ENCODE peak calls at places on chromosomes 11 and 22, in six cellular contexts. One of them, this sample, is unnamed.
A peak's percentile ranks its signal among the peaks of the same experiment; 100 is the strongest.

GRCh38 chr11:44989831-44990566 is 39.3 kb upstream of the TP53I11 start:
- DNase-seq in upper lobe of right lung: no peak
- DNase-seq in heart left ventricle: peak; percentile 86
- DNase-seq in transverse colon: no peak
- DNase-seq in left ventricle myocardium inferior: peak; percentile 86
- DNase-seq in astrocyte: no peak
- DNase-seq in this sample: no peak

GRCh38 chr22:19880786-19881569 is 26.3 kb upstream of the GNB1L start:
- DNase-seq in upper lobe of right lung: peak; percentile 67
- DNase-seq in heart left ventricle: peak; percentile 75
- DNase-seq in transverse colon: no peak
- DNase-seq in left ventricle myocardium inferior: peak; percentile 64
- DNase-seq in astrocyte: peak; percentile 93
- DNase-seq in this sample: peak; percentile 85

GRCh38 chr11:48094643-48095339 is 114.4 kb downstream of the PTPRJ start:
- DNase-seq in upper lobe of right lung: no peak
- DNase-seq in heart left ventricle: no peak
- DNase-seq in transverse colon: no peak
- DNase-seq in left ventricle myocardium inferior: no peak
- DNase-seq in astrocyte: no peak
- DNase-seq in this sample: no peak

GRCh38 chr11:118342503-118343161 is at the start of gene CD3D:
- DNase-seq in upper lobe of right lung: no peak
- DNase-seq in heart left ventricle: no peak
- DNase-seq in transverse colon: no peak
- DNase-seq in left ventricle myocardium inferior: no peak
- DNase-seq in astrocyte: no peak
- DNase-seq in this sample: no peak

GRCh38 chr11:68855205-68855978 is 13.7 kb upstream of the CPT1A start:
- DNase-seq in upper lobe of right lung: peak; percentile 70
- DNase-seq in heart left ventricle: peak; percentile 92
- DNase-seq in transverse colon: peak; percentile 41
- DNase-seq in left ventricle myocardium inferior: peak; percentile 63
- DNase-seq in astrocyte: peak; percentile 37
- DNase-seq in this sample: no peak

GRCh38 chr11:74397531-74398243 is 546 bp downstream of the PGM2L1 start:
- DNase-seq in upper lobe of right lung: peak; percentile 74
- DNase-seq in heart left ventricle: no peak
- DNase-seq in transverse colon: peak; percentile 62
- DNase-seq in left ventricle myocardium inferior: no peak
- DNase-seq in astrocyte: peak; percentile 37
- DNase-seq in this sample: no peak

GRCh38 chr11:65266210-65266609 is 4.4 kb downstream of the POLA2 start:
- DNase-seq in upper lobe of right lung: no peak
- DNase-seq in heart left ventricle: no peak
- DNase-seq in transverse colon: no peak
- DNase-seq in left ventricle myocardium inferior: no peak
- DNase-seq in astrocyte: no peak
- DNase-seq in this sample: no peak

GRCh38 chr11:105781807-105782206 is 171.9 kb downstream of the GRIA4 start:
- DNase-seq in upper lobe of right lung: no peak
- DNase-seq in heart left ventricle: no peak
- DNase-seq in transverse colon: no peak
- DNase-seq in left ventricle myocardium inferior: no peak
- DNase-seq in astrocyte: no peak
- DNase-seq in this sample: no peak

GRCh38 chr22:26259510-26259909 is 90.2 kb downstream of the SEZ6L start:
- DNase-seq in upper lobe of right lung: no peak
- DNase-seq in heart left ventricle: no peak
- DNase-seq in transverse colon: no peak
- DNase-seq in left ventricle myocardium inferior: no peak
- DNase-seq in astrocyte: peak; percentile 8
- DNase-seq in this sample: no peak

GRCh38 chr11:14520086-14520901 is at the start of gene PSMA1:
- DNase-seq in upper lobe of right lung: peak; percentile 98
- DNase-seq in heart left ventricle: peak; percentile 95
- DNase-seq in transverse colon: peak; percentile 96
- DNase-seq in left ventricle myocardium inferior: peak; percentile 95
- DNase-seq in astrocyte: peak; percentile 93
- DNase-seq in this sample: peak; percentile 86

GRCh38 chr11:75565221-75565814 is 3.3 kb downstream of the SERPINH1 start:
- DNase-seq in upper lobe of right lung: no peak
- DNase-seq in heart left ventricle: peak; percentile 80
- DNase-seq in transverse colon: peak; percentile 47
- DNase-seq in left ventricle myocardium inferior: peak; percentile 69
- DNase-seq in astrocyte: peak; percentile 60
- DNase-seq in this sample: peak; percentile 53

GRCh38 chr11:65611028-65611757 is 2.8 kb downstream of the MAP3K11 start:
- DNase-seq in upper lobe of right lung: peak; percentile 80
- DNase-seq in heart left ventricle: peak; percentile 84
- DNase-seq in transverse colon: no peak
- DNase-seq in left ventricle myocardium inferior: peak; percentile 68
- DNase-seq in astrocyte: no peak
- DNase-seq in this sample: no peak

GRCh38 chr11:95228081-95228859 is 2.7 kb downstream of the SESN3 start:
- DNase-seq in upper lobe of right lung: no peak
- DNase-seq in heart left ventricle: no peak
- DNase-seq in transverse colon: no peak
- DNase-seq in left ventricle myocardium inferior: no peak
- DNase-seq in astrocyte: peak; percentile 29
- DNase-seq in this sample: no peak

GRCh38 chr11:119447664-119448242 is 24.8 kb upstream of the THY1 start:
- DNase-seq in upper lobe of right lung: no peak
- DNase-seq in heart left ventricle: no peak
- DNase-seq in transverse colon: no peak
- DNase-seq in left ventricle myocardium inferior: no peak
- DNase-seq in astrocyte: no peak
- DNase-seq in this sample: no peak

GRCh38 chr11:130310622-130311021 is 4.1 kb downstream of the ZBTB44 start:
- DNase-seq in upper lobe of right lung: no peak
- DNase-seq in heart left ventricle: no peak
- DNase-seq in transverse colon: no peak
- DNase-seq in left ventricle myocardium inferior: no peak
- DNase-seq in astrocyte: no peak
- DNase-seq in this sample: no peak

GRCh38 chr11:65435330-65435931 is 12.8 kb downstream of the NEAT1 start:
- DNase-seq in upper lobe of right lung: peak; percentile 37
- DNase-seq in heart left ventricle: no peak
- DNase-seq in transverse colon: peak; percentile 23
- DNase-seq in left ventricle myocardium inferior: no peak
- DNase-seq in astrocyte: no peak
- DNase-seq in this sample: no peak

GRCh38 chr11:37449146-37449545 is 851.1 kb upstream of the RAG2 start:
- DNase-seq in upper lobe of right lung: no peak
- DNase-seq in heart left ventricle: no peak
- DNase-seq in transverse colon: no peak
- DNase-seq in left ventricle myocardium inferior: no peak
- DNase-seq in astrocyte: peak; percentile 41
- DNase-seq in this sample: peak; percentile 5

GRCh38 chr22:22703715-22704114 is 59.3 kb downstream of the GGTLC2 start:
- DNase-seq in upper lobe of right lung: no peak
- DNase-seq in heart left ventricle: no peak
- DNase-seq in transverse colon: no peak
- DNase-seq in left ventricle myocardium inferior: no peak
- DNase-seq in astrocyte: no peak
- DNase-seq in this sample: no peak

GRCh38 chr11:26931881-26932280 is 62.0 kb upstream of the FIBIN start:
- DNase-seq in upper lobe of right lung: no peak
- DNase-seq in heart left ventricle: no peak
- DNase-seq in transverse colon: no peak
- DNase-seq in left ventricle myocardium inferior: no peak
- DNase-seq in astrocyte: no peak
- DNase-seq in this sample: no peak

GRCh38 chr22:19669570-19669969 is 44.7 kb upstream of the SEPTIN5 start:
- DNase-seq in upper lobe of right lung: no peak
- DNase-seq in heart left ventricle: no peak
- DNase-seq in transverse colon: no peak
- DNase-seq in left ventricle myocardium inferior: peak; percentile 59
- DNase-seq in astrocyte: no peak
- DNase-seq in this sample: no peak

GRCh38 chr22:42937164-42937854 is 77.6 kb downstream of the PACSIN2 start:
- DNase-seq in upper lobe of right lung: peak; percentile 80
- DNase-seq in heart left ventricle: no peak
- DNase-seq in transverse colon: peak; percentile 70
- DNase-seq in left ventricle myocardium inferior: no peak
- DNase-seq in astrocyte: peak; percentile 89
- DNase-seq in this sample: no peak

GRCh38 chr22:23137905-23138520 is 3.8 kb downstream of the RSPH14 start:
- DNase-seq in upper lobe of right lung: no peak
- DNase-seq in heart left ventricle: no peak
- DNase-seq in transverse colon: peak; percentile 56
- DNase-seq in left ventricle myocardium inferior: no peak
- DNase-seq in astrocyte: no peak
- DNase-seq in this sample: no peak

GRCh38 chr11:62983536-62984199 is 1.1 kb downstream of the SLC22A6 start:
- DNase-seq in upper lobe of right lung: no peak
- DNase-seq in heart left ventricle: no peak
- DNase-seq in transverse colon: no peak
- DNase-seq in left ventricle myocardium inferior: no peak
- DNase-seq in astrocyte: no peak
- DNase-seq in this sample: no peak

GRCh38 chr11:35662061-35662648 is 420 bp upstream of the TRIM44 start:
- DNase-seq in upper lobe of right lung: no peak
- DNase-seq in heart left ventricle: no peak
- DNase-seq in transverse colon: peak; percentile 19
- DNase-seq in left ventricle myocardium inferior: no peak
- DNase-seq in astrocyte: no peak
- DNase-seq in this sample: no peak
- TF ChIP-seq CTCF in upper lobe of right lung: no peak
- TF ChIP-seq CTCF in heart left ventricle: no peak
- TF ChIP-seq CTCF in transverse colon: no peak
- TF ChIP-seq CTCF in left ventricle myocardium inferior: no peak
- TF ChIP-seq CTCF in astrocyte: no peak
- TF ChIP-seq CTCF in this sample: no peak

GRCh38 chr11:115244758-115245157 is 259.5 kb downstream of the CADM1 start:
- DNase-seq in upper lobe of right lung: no peak
- DNase-seq in heart left ventricle: no peak
- DNase-seq in transverse colon: no peak
- DNase-seq in left ventricle myocardium inferior: no peak
- DNase-seq in astrocyte: peak; percentile 50
- DNase-seq in this sample: no peak

GRCh38 chr11:115242982-115243381 is 261.2 kb downstream of the CADM1 start:
- DNase-seq in upper lobe of right lung: no peak
- DNase-seq in heart left ventricle: no peak
- DNase-seq in transverse colon: no peak
- DNase-seq in left ventricle myocardium inferior: no peak
- DNase-seq in astrocyte: no peak
- DNase-seq in this sample: no peak

GRCh38 chr11:115241899-115242298 is 262.3 kb downstream of the CADM1 start:
- DNase-seq in upper lobe of right lung: no peak
- DNase-seq in heart left ventricle: no peak
- DNase-seq in transverse colon: no peak
- DNase-seq in left ventricle myocardium inferior: no peak
- DNase-seq in astrocyte: no peak
- DNase-seq in this sample: no peak

GRCh38 chr11:115247404-115247803 is 256.8 kb downstream of the CADM1 start:
- DNase-seq in upper lobe of right lung: no peak
- DNase-seq in heart left ventricle: no peak
- DNase-seq in transverse colon: no peak
- DNase-seq in left ventricle myocardium inferior: no peak
- DNase-seq in astrocyte: peak; percentile 97
- DNase-seq in this sample: peak; percentile 32

DNA sequence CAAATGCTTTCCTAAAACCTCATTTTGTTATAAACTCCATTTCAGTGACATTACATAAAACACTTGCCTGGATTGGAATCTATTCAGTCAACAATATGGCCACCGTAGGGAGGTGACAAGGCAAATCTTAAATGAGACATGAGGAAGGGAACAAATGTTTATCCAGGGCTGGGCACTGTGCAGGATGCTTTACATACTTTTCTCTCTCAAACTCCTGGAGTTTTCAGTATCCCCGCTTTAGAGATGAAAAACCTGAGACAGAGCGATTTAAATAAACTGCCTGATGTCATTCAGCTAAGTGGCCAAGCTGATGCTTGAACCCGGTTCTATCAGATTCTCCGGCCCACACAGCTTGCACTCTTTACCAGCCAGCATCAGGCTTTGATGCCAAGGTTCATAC is 259.9 kb downstream of the CADM1 start:
- DNase-seq in upper lobe of right lung: no peak
- DNase-seq in heart left ventricle: no peak
- DNase-seq in transverse colon: no peak
- DNase-seq in left ventricle myocardium inferior: no peak
- DNase-seq in astrocyte: peak; percentile 42
- DNase-seq in this sample: no peak
- H3K36me3 ChIP-seq in upper lobe of right lung: no peaks in the 10 kb centered on the region
- H3K36me3 ChIP-seq in heart left ventricle: no peaks in the 10 kb centered on the region
- H3K36me3 ChIP-seq in transverse colon: no peaks in the 10 kb centered on the region
- H3K36me3 ChIP-seq in left ventricle myocardium inferior: no peaks in the 10 kb centered on the region
- H3K36me3 ChIP-seq in astrocyte: no peaks in the 10 kb centered on the region
- H3K36me3 ChIP-seq in this sample: no peaks in the 10 kb centered on the region

GRCh38 chr11:17649696-17650600 is 69.4 kb upstream of the MYOD1 start:
- DNase-seq in upper lobe of right lung: no peak
- DNase-seq in heart left ventricle: no peak
- DNase-seq in transverse colon: no peak
- DNase-seq in left ventricle myocardium inferior: no peak
- DNase-seq in astrocyte: peak; percentile 9
- DNase-seq in this sample: no peak
- H3K4me3 ChIP-seq in upper lobe of right lung: no peak overlapping the region
- H3K4me3 ChIP-seq in heart left ventricle: no peak overlapping the region
- H3K4me3 ChIP-seq in transverse colon: no peak overlapping the region
- H3K4me3 ChIP-seq in left ventricle myocardium inferior: no peak overlapping the region
- H3K4me3 ChIP-seq in astrocyte: no peak overlapping the region
- H3K4me3 ChIP-seq in this sample: no peak overlapping the region

GRCh38 chr11:107592256-107592655 is 1.3 kb downstream of the ELMOD1 start:
- DNase-seq in upper lobe of right lung: no peak
- DNase-seq in heart left ventricle: no peak
- DNase-seq in transverse colon: no peak
- DNase-seq in left ventricle myocardium inferior: no peak
- DNase-seq in astrocyte: no peak
- DNase-seq in this sample: no peak

GRCh38 chr11:107590460-107591097 is 368 bp upstream of the ELMOD1 start:
- DNase-seq in upper lobe of right lung: no peak
- DNase-seq in heart left ventricle: no peak
- DNase-seq in transverse colon: no peak
- DNase-seq in left ventricle myocardium inferior: no peak
- DNase-seq in astrocyte: no peak
- DNase-seq in this sample: no peak

GRCh38 chr11:107591446-107592236 is 694 bp downstream of the ELMOD1 start:
- DNase-seq in upper lobe of right lung: no peak
- DNase-seq in heart left ventricle: peak; percentile 54
- DNase-seq in transverse colon: no peak
- DNase-seq in left ventricle myocardium inferior: no peak
- DNase-seq in astrocyte: peak; percentile 21
- DNase-seq in this sample: no peak

GRCh38 chr11:107592813-107593212 is 1.9 kb downstream of the ELMOD1 start:
- DNase-seq in upper lobe of right lung: no peak
- DNase-seq in heart left ventricle: no peak
- DNase-seq in transverse colon: no peak
- DNase-seq in left ventricle myocardium inferior: no peak
- DNase-seq in astrocyte: no peak
- DNase-seq in this sample: no peak

DNA sequence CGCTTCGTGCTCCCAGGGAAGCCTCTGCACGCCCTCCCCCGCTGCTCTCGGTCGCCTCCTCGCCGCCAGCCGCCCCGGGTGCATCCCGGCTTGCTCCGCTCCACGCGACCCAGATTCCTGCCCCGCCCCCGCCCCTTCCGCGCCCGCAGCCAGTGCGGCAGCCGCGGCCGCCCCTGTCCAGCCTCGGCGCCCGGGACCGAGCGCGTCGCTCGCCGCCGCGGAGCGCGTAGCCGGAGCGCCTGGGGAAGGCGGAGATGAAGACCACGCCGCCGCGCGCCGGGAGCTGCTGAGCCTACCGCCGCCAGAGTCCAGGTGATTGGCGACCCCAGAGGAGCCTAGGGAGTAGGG is at the start of gene ELMOD1:
- DNase-seq in upper lobe of right lung: peak; percentile 82
- DNase-seq in heart left ventricle: peak; percentile 70
- DNase-seq in transverse colon: peak; percentile 19
- DNase-seq in left ventricle myocardium inferior: peak; percentile 54
- DNase-seq in astrocyte: peak; percentile 10
- DNase-seq in this sample: no peak
- TF ChIP-seq CTCF in upper lobe of right lung: no peak
- TF ChIP-seq CTCF in heart left ventricle: peak; percentile 21
- TF ChIP-seq CTCF in transverse colon: no peak
- TF ChIP-seq CTCF in left ventricle myocardium inferior: peak; percentile 33
- TF ChIP-seq CTCF in astrocyte: no peak
- TF ChIP-seq CTCF in this sample: peak; percentile 24